ENCODE peak calls at places on chromosomes 13 and 19, in five cellular contexts. S is Karpas-422, M is NCI-H748 treated with DMSO at 0.1 percent for 48 hours, J is NCI-H69, N is T follicular helper cell. R is an unnamed sample.
A peak's percentile ranks its signal among the peaks of the same experiment; 100 is the strongest.

GRCh38 chr19:3304871-3305423 is 61.4 kb upstream of the NFIC start:
- DNase-seq in S (peak; percentile 91), M (peak; percentile 24), J (peak; percentile 79), N (peak; percentile 67), R (peak; percentile 74)

GRCh38 chr13:75762066-75762937 is 126.2 kb downstream of the LMO7 start:
- DNase-seq in S (no peak), M (no peak), J (peak; percentile 14), N (no peak), R (no peak)

GRCh38 chr19:41351339-41352245 is 2.1 kb downstream of the TGFB1 start:
- DNase-seq in S (peak; percentile 84), M (no peak), J (peak; percentile 74), N (peak; percentile 78), R (peak; percentile 56)

GRCh38 chr19:38596057-38596981 is 21.4 kb downstream of the MAP4K1 start:
- DNase-seq in S (peak; percentile 73), M (peak; percentile 94), J (peak; percentile 88), N (no peak), R (no peak)

GRCh38 chr13:36067619-36068456 is 63.3 kb downstream of the DCLK1 start:
- DNase-seq in S (no peak), M (no peak), J (peak; percentile 50), N (no peak), R (no peak)

GRCh38 chr19:1468274-1469199 is 10.5 kb downstream of the C19orf25 start:
- DNase-seq in S (peak; percentile 74), M (no peak), J (no peak), N (no peak), R (peak; percentile 29)

GRCh38 chr13:99980201-99981114 is 1.1 kb upstream of the ZIC2 start:
- DNase-seq in S (peak; percentile 67), M (peak; percentile 85), J (no peak), N (peak; percentile 49), R (peak; percentile 16)

GRCh38 chr13:35107535-35107934 is 165.5 kb downstream of the NBEA start:
- DNase-seq in S (no peak), M (no peak), J (no peak), N (no peak), R (no peak)

GRCh38 chr13:44514278-44514677 is 61.9 kb downstream of the TSC22D1 start:
- DNase-seq in S (no peak), M (no peak), J (no peak), N (no peak), R (no peak)

GRCh38 chr19:1407662-1408299 is 395 bp downstream of the DAZAP1 start:
- DNase-seq in S (peak; percentile 68), M (no peak), J (peak; percentile 79), N (peak; percentile 25), R (no peak)

GRCh38 chr19:45564131-45564780 is 20.3 kb downstream of the OPA3 start:
- DNase-seq in S (peak; percentile 51), M (no peak), J (peak; percentile 94), N (no peak), R (peak; percentile 60)

GRCh38 chr19:45087531-45087930 is 5.4 kb upstream of the PPP1R37 start:
- DNase-seq in S (no peak), M (no peak), J (no peak), N (no peak), R (no peak)

GRCh38 chr13:109271991-109272454 is 514.4 kb downstream of the IRS2 start:
- DNase-seq in S (peak; percentile 78), M (no peak), J (no peak), N (no peak), R (peak; percentile 0)

GRCh38 chr13:60655268-60655667 is 258.2 kb downstream of the TDRD3 start:
- DNase-seq in S (no peak), M (peak; percentile 20), J (peak; percentile 19), N (no peak), R (no peak)

GRCh38 chr19:45568732-45569131 is 15.9 kb downstream of the OPA3 start:
- DNase-seq in S (no peak), M (no peak), J (peak; percentile 91), N (no peak), R (no peak)

GRCh38 chr19:44623080-44623479 is 9.7 kb downstream of the IGSF23 start:
- DNase-seq in S (no peak), M (no peak), J (no peak), N (no peak), R (no peak)

GRCh38 chr13:48405865-48406264 is 7.0 kb downstream of the LPAR6 start:
- DNase-seq in S (no peak), M (no peak), J (no peak), N (no peak), R (no peak)

GRCh38 chr13:113967729-113968462 is 6.0 kb downstream of the C13orf46 start:
- DNase-seq in S (no peak), M (no peak), J (no peak), N (no peak), R (no peak)

GRCh38 chr19:33798701-33799111 is 2.0 kb downstream of the KCTD15 start:
- DNase-seq in S (no peak), M (no peak), J (no peak), N (no peak), R (no peak)

GRCh38 chr19:45758921-45759320 is 10.1 kb downstream of the SIX5 start:
- DNase-seq in S (no peak), M (no peak), J (no peak), N (no peak), R (no peak)

GRCh38 chr19:17103177-17103576 is 27.6 kb downstream of the MYO9B start:
- DNase-seq in S (peak; percentile 55), M (no peak), J (peak; percentile 44), N (no peak), R (no peak)

GRCh38 chr19:2820112-2820702 is 539 bp downstream of the ZNF554 start:
- DNase-seq in S (peak; percentile 49), M (no peak), J (peak; percentile 66), N (no peak), R (peak; percentile 23)

GRCh38 chr19:11984986-11985385 is 20.1 kb downstream of the ZNF763 start:
- DNase-seq in S (peak; percentile 82), M (no peak), J (peak; percentile 52), N (no peak), R (peak; percentile 88)

GRCh38 chr19:55441692-55442321 is 1.3 kb downstream of the SHISA7 start:
- DNase-seq in S (no peak), M (peak; percentile 71), J (peak; percentile 94), N (no peak), R (no peak)

GRCh38 chr19:18428837-18429674 is 8.9 kb downstream of the ISYNA1 start:
- DNase-seq in S (peak; percentile 95), M (peak; percentile 73), J (peak; percentile 98), N (peak; percentile 80), R (peak; percentile 83)

GRCh38 chr19:48868196-48868886 is at the start of gene PLEKHA4:
- DNase-seq in S (no peak), M (no peak), J (no peak), N (no peak), R (no peak)

GRCh38 chr13:46860734-46861133 is 36.1 kb downstream of the HTR2A start:
- DNase-seq in S (no peak), M (no peak), J (no peak), N (no peak), R (no peak)

GRCh38 chr19:21462540-21462939 is 42.9 kb upstream of the ZNF429 start:
- DNase-seq in S (no peak), M (no peak), J (no peak), N (no peak), R (no peak)

GRCh38 chr19:8361921-8362793 is 1.8 kb upstream of the ANGPTL4 start:
- DNase-seq in S (no peak), M (no peak), J (peak; percentile 86), N (no peak), R (no peak)

GRCh38 chr19:39969266-39969665 is 1.7 kb upstream of the PSMC4 start:
- DNase-seq in S (no peak), M (no peak), J (no peak), N (no peak), R (no peak)

GRCh38 chr13:30274083-30274482 is 33.3 kb downstream of the KATNAL1 start:
- DNase-seq in S (no peak), M (no peak), J (no peak), N (no peak), R (no peak)

GRCh38 chr19:18635831-18636182 is 1.0 kb upstream of the KLHL26 start:
- DNase-seq in S (no peak), M (no peak), J (no peak), N (no peak), R (no peak)

GRCh38 chr19:9205506-9206113 is 13.8 kb downstream of the OR7D4 start:
- DNase-seq in S (peak; percentile 83), M (peak; percentile 3), J (peak; percentile 69), N (peak; percentile 34), R (peak; percentile 67)